ENCODE peak calls at places on chromosomes 4 and X, in eight cellular contexts. G, K, N, I, M, A, C and E are unnamed samples.
A peak's percentile ranks its signal among the peaks of the same experiment; 100 is the strongest.

GRCh38 chr4:42501624-42502401 is 104.5 kb downstream of the SHISA3 start:
- DNase-seq in C (peak; percentile 14), N (no peak), A (no peak), I (no peak), M (no peak), G (no peak), K (no peak), E (no peak)

GRCh38 chr4:143771269-143771668 is 70.8 kb upstream of the FREM3 start:
- DNase-seq in N (no peak), M (no peak), K (no peak), G (no peak), A (no peak), I (no peak), C (no peak), E (no peak)

GRCh38 chr4:38184404-38184803 is 224.2 kb downstream of the PTTG2 start:
- DNase-seq in A (no peak), N (no peak), K (no peak), M (no peak), G (no peak), C (no peak), I (no peak), E (no peak)

GRCh38 chr4:24262084-24262483 is 322.3 kb downstream of the DHX15 start:
- DNase-seq in M (no peak), A (no peak), I (no peak), C (no peak), N (no peak), G (peak; percentile 41), K (no peak), E (no peak)

GRCh38 chr4:87053802-87054767 is 119.3 kb downstream of the AFF1 start:
- DNase-seq in G (no peak), K (no peak), A (no peak), N (no peak), C (no peak), M (no peak), I (no peak), E (no peak)

GRCh38 chrX:13937370-13938052 is 92.2 kb downstream of the GEMIN8 start:
- DNase-seq in M (no peak), A (no peak), G (no peak), C (peak; percentile 7), N (no peak), I (no peak), K (peak; percentile 7), E (no peak)

GRCh38 chr4:159504634-159505033 is 401.8 kb downstream of the RAPGEF2 start:
- DNase-seq in C (no peak), N (no peak), G (peak; percentile 37), K (no peak), I (no peak), M (no peak), A (no peak), E (no peak)

GRCh38 chrX:46770006-46770816 is 11.3 kb upstream of the SLC9A7 start:
- DNase-seq in G (no peak), M (no peak), C (no peak), I (no peak), A (no peak), N (no peak), K (no peak), E (no peak)

GRCh38 chr4:23084559-23085248 is 392.0 kb downstream of the GBA3 start:
- DNase-seq in N (no peak), A (no peak), I (no peak), K (no peak), C (peak; percentile 11), G (no peak), M (no peak), E (no peak)

GRCh38 chr4:84497220-84497834 is 1.8 kb downstream of the NKX6-1 start:
- DNase-seq in I (no peak), K (no peak), M (no peak), G (no peak), A (no peak), N (peak; percentile 56), C (no peak), E (no peak)

GRCh38 chr4:95910749-95911148 is 70.9 kb downstream of the PDHA2 start:
- DNase-seq in M (no peak), C (no peak), G (no peak), N (no peak), A (no peak), I (no peak), K (no peak), E (no peak)

GRCh38 chr4:1105067-1105466 is 8.3 kb downstream of the RNF212 start:
- DNase-seq in N (no peak), G (no peak), M (no peak), C (no peak), K (no peak), I (no peak), A (no peak), E (no peak)

GRCh38 chr4:158190736-158191135 is 17.9 kb upstream of the GASK1B start:
- DNase-seq in G (no peak), N (no peak), C (no peak), K (no peak), M (no peak), A (no peak), I (no peak), E (no peak)

GRCh38 chr4:80011636-80012236 is 61.3 kb downstream of the ANTXR2 start:
- DNase-seq in N (no peak), M (no peak), I (no peak), K (peak; percentile 85), C (no peak), G (no peak), A (no peak), E (no peak)

GRCh38 chr4:96483308-96484030 is 643.6 kb downstream of the PDHA2 start:
- DNase-seq in I (no peak), K (no peak), G (no peak), A (no peak), M (no peak), N (no peak), C (no peak), E (no peak)

GRCh38 chrX:74509989-74510388 is 88.7 kb downstream of the SLC16A2 start:
- DNase-seq in M (no peak), G (no peak), C (no peak), A (no peak), I (no peak), K (no peak), N (no peak), E (no peak)